ENCODE peak calls at places on chromosome 14, in five cellular contexts. X, J, E, L and G are unnamed samples.

GRCh38 chr14:45156067-45156466 is 20.3 kb downstream of the FANCM start:
- DNase-seq in X (peak), J (no peak), E (peak), L (no peak), G (no peak)

GRCh38 chr14:69612759-69613145 is 1.4 kb downstream of the SUSD6 start:
- DNase-seq in X (no peak), J (no peak), E (no peak), L (no peak), G (peak)

GRCh38 chr14:88256997-88257755 is 65.9 kb downstream of the KCNK10 start:
- DNase-seq in X (no peak), J (no peak), E (no peak), L (no peak), G (no peak)

GRCh38 chr14:50667491-50668007 is 557 bp downstream of the SAV1 start:
- DNase-seq in X (no peak), J (no peak), E (peak), L (no peak), G (no peak)

GRCh38 chr14:59277659-59278058 is 89.2 kb downstream of the DAAM1 start:
- DNase-seq in X (no peak), J (no peak), E (peak), L (no peak), G (peak)

GRCh38 chr14:49512147-49512551 is 74.0 kb downstream of the RPS29 start:
- DNase-seq in X (peak), J (no peak), E (no peak), L (peak), G (peak)

GRCh38 chr14:28653521-28653920 is 113.1 kb upstream of the FOXG1 start:
- DNase-seq in X (peak), J (no peak), E (no peak), L (no peak), G (peak)

GRCh38 chr14:52131640-52132320 is 62.9 kb upstream of the NID2 start:
- DNase-seq in X (peak), J (peak), E (peak), L (peak), G (peak)

GRCh38 chr14:23727566-23728335 is 91.6 kb downstream of the DHRS2 start:
- DNase-seq in X (peak), J (no peak), E (peak), L (no peak), G (peak)

GRCh38 chr14:87013583-87013982 is 979.4 kb downstream of the GALC start:
- DNase-seq in X (peak), J (no peak), E (no peak), L (peak), G (peak)

GRCh38 chr14:93960108-93960475 is 16.3 kb downstream of the ASB2 start:
- DNase-seq in X (no peak), J (no peak), E (no peak), L (no peak), G (no peak)

GRCh38 chr14:35963209-35963608 is 137.1 kb downstream of the BRMS1L start:
- DNase-seq in X (no peak), J (no peak), E (peak), L (no peak), G (peak)

GRCh38 chr14:74975059-74975810 is 19.8 kb upstream of the PGF start:
- DNase-seq in X (no peak), J (peak), E (no peak), L (no peak), G (peak)

GRCh38 chr14:77570706-77571293 is 45.6 kb downstream of the SPTLC2 start:
- DNase-seq in X (no peak), J (no peak), E (no peak), L (no peak), G (no peak)

GRCh38 chr14:50823051-50823762 is 7.8 kb downstream of the NIN start:
- DNase-seq in X (no peak), J (peak), E (peak), L (no peak), G (peak)

GRCh38 chr14:92846162-92846897 is 52.2 kb downstream of the GOLGA5 start:
- DNase-seq in X (peak), J (no peak), E (peak), L (no peak), G (peak)

GRCh38 chr14:34944744-34945143 is 38.0 kb upstream of the SRP54 start:
- DNase-seq in X (no peak), J (no peak), E (no peak), L (no peak), G (no peak)

GRCh38 chr14:38310420-38310995 is 54.6 kb upstream of the CLEC14A start:
- DNase-seq in X (no peak), J (no peak), E (no peak), L (no peak), G (no peak)

GRCh38 chr14:89674906-89675305 is 257.9 kb upstream of the FOXN3 start:
- DNase-seq in X (no peak), J (no peak), E (no peak), L (no peak), G (peak)

GRCh38 chr14:26531894-26532293 is 65.9 kb downstream of the NOVA1 start:
- DNase-seq in X (peak), J (no peak), E (no peak), L (no peak), G (peak)

GRCh38 chr14:76768201-76768656 is 7.0 kb downstream of the VASH1 start:
- DNase-seq in X (no peak), J (peak), E (peak), L (no peak), G (no peak)

GRCh38 chr14:75714993-75715392 is 53.9 kb downstream of the TTLL5 start:
- DNase-seq in X (no peak), J (no peak), E (no peak), L (no peak), G (no peak)

GRCh38 chr14:40623641-40624040 is 983.0 kb upstream of the LRFN5 start:
- DNase-seq in X (no peak), J (no peak), E (no peak), L (no peak), G (no peak)

GRCh38 chr14:75548544-75548943 is 26.3 kb downstream of the BATF start:
- DNase-seq in X (no peak), J (peak), E (no peak), L (no peak), G (peak)

DNA sequence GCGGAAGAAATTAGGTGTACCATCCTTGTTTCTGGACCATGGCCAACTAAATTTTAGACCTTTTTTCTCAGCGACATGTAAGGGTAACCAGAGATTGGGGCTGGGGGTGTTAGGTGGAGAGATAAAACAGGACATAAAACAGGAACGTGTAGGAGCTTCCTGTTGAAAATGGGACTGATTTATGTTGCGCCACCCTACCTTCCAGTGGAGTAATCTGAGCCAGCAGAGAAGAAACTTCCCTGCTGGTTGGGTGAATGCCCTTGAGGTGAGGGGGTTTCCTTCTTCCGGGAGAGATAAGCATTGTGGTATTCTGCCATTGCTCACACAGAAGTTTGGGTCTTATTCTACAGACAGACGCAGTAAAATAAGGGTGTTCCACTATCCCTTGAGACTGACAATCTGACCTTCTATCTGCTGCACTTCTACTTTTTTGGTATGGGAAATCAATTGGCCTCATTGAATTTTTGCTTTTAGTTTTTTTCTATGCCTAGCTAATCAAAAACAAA is 417.6 kb downstream of the PCNX1 start:
- DNase-seq in X (no peak), J (no peak), E (peak), L (no peak), G (peak)
- H3K4me3 ChIP-seq in X (no peak), J (no peak), E (peak), L (no peak), G (no peak)

GRCh38 chr14:103230658-103231334 is 103.2 kb upstream of the EIF5 start:
- DNase-seq in X (no peak), J (no peak), E (no peak), L (no peak), G (no peak)
- TF ChIP-seq CTCF in X (no peak), J (no peak), E (no peak), L (no peak), G (no peak)

DNA sequence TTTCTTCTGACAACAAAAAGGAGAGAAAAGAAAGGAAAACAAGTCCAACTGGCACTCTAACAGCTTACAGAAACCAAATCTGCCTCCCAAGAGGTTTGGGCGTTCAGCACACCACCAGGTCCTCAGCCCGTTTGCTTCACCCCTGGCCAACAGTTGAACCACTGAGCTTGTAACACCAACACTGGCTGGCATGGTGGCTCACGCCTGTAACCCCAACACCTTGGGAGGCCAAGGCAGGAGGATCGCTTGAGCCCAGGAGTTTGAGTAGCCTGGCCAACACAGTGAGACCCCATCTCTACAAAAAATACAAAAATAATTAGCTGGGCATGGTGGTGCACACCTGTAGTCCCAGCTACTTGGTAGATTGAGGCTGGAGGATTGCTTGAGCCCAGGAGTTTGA is 19.4 kb downstream of the CCDC88C start:
- DNase-seq in X (no peak), J (no peak), E (no peak), L (no peak), G (no peak)
- H3K4me3 ChIP-seq in X (no peak), J (no peak), E (peak), L (no peak), G (no peak)

DNA sequence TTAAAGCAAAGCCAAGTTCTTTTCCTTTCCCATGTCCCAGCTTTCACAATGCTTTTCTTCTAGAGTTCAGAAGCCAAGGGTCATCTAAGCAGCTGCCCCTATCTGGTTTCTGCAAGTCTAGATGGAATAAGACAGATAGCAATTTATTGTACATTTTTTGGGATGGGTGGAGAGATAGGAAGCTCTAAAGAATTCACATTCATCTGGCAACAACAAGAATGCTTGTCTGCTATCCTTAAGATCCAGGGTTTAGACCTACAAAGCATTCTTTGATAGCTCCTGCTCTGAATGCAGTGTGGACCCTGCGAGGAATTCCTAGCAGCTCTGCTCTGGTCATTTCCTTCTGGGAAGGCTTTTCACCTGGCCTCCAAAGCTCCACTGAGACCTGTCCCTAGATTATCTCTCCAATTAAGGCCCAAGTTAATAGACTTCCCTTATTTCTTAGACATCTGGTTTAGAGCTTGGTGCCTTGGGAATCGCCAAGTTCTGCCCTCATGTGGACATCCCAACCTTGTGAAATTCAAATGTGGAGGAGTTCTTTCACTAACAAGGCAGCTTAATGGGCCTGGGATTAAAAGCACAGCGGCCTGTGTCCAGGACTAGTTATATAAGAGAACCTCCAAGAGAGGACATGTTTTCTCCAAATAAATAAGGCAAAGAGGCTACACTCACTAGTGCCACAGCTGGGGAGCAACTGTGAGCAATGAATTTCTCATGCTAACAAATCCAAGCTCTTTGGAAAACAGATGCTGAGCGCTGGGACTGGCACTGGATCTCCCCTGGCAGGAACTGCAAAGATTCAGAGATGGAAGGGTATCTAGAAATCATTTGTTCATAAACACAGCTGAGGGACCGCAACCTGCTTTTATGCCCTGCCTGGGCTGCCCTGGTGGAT is 384.5 kb upstream of the DDHD1 start:
- DNase-seq in X (no peak), J (no peak), E (no peak), L (peak), G (peak)
- TF ChIP-seq CTCF in X (no peak), J (no peak), E (no peak), L (peak), G (no peak)

GRCh38 chr14:95264271-95264973 is 55.3 kb downstream of the CLMN start:
- DNase-seq in X (no peak), J (no peak), E (no peak), L (no peak), G (no peak)
- H3K4me3 ChIP-seq in X (no peak), J (no peak), E (no peak), L (no peak), G (no peak)

DNA sequence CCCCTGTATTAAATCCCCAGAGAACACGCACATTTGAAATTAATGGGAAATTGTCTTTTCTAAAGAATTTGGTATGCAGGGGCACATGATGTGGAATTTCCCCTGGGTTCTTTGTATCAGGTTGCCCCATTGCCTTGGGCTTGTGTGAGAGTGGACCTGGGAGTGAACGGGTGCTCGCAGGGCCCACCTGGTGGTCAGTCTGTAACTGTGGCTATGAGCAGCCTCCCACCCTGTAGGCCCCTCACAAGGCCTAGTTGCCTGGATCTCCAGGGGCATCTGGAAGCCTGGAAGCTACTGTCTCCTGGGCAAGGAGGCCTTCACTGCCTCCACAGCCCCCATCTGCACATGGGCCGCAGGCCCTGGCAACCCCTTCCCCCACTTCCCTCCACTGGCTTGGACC is 96.7 kb downstream of the SLC25A47 start:
- DNase-seq in X (no peak), J (no peak), E (no peak), L (no peak), G (no peak)
- TF ChIP-seq CTCF in X (peak), J (no peak), E (no peak), L (peak), G (no peak)

GRCh38 chr14:29925106-29925722 is 2.4 kb downstream of the PRKD1 start:
- DNase-seq in X (peak), J (no peak), E (no peak), L (peak), G (peak)

GRCh38 chr14:29926228-29926627 is 1.4 kb downstream of the PRKD1 start:
- DNase-seq in X (no peak), J (no peak), E (no peak), L (no peak), G (no peak)

GRCh38 chr14:29926701-29927595 is 699 bp downstream of the PRKD1 start:
- DNase-seq in X (peak), J (peak), E (no peak), L (no peak), G (peak)

GRCh38 chr14:29927596-29928341 is at the start of gene PRKD1:
- DNase-seq in X (peak), J (peak), E (no peak), L (no peak), G (peak)

GRCh38 chr14:29925736-29926135 is 1.9 kb downstream of the PRKD1 start:
- DNase-seq in X (peak), J (no peak), E (no peak), L (no peak), G (peak)
- H3K4me3 ChIP-seq in X (peak), J (no peak), E (no peak), L (peak), G (peak)